ENCODE peak calls at places on chromosomes 11 and 22, in nine cellular contexts. R is D721Med; J is kidney tubule cell; T is activated naive CD8-positive, alpha-beta T cell treated with anti-CD3 and anti-CD28 coated beads for 36 hours; Z is memory B cell; K is stomach; L is NCI-H774; P is mesenchymal stem cell; N is T-helper 2 cell. F is an unnamed sample.

GRCh38 chr22:25120093-25120561 is 79.5 kb upstream of the CRYBB3 start:
- DNase-seq in J (peak), P (no peak), R (no peak), L (no peak), T (no peak), K (peak), Z (no peak), N (no peak), F (no peak)

GRCh38 chr11:114137838-114138237 is 78.3 kb downstream of the ZBTB16 start:
- DNase-seq in L (no peak), P (no peak), R (no peak), N (no peak), T (no peak), J (no peak), Z (no peak), K (no peak), F (no peak)

GRCh38 chr11:17531818-17532131 is 12.4 kb downstream of the USH1C start:
- DNase-seq in K (no peak), Z (no peak), P (no peak), R (no peak), J (peak), T (no peak), N (no peak), L (no peak), F (no peak)

GRCh38 chr11:111429066-111429506 is 50.0 kb upstream of the POU2AF1 start:
- DNase-seq in N (no peak), Z (peak), K (peak), T (peak), L (no peak), J (peak), P (peak), R (no peak), F (peak)

GRCh38 chr22:36454916-36455570 is 26.4 kb downstream of the TXN2 start:
- DNase-seq in J (peak), Z (peak), K (peak), L (peak), N (peak), T (peak), R (peak), P (peak), F (peak)

GRCh38 chr22:49962012-49962750 is 1.6 kb downstream of the PIM3 start:
- DNase-seq in N (peak), T (peak), Z (peak), K (peak), R (no peak), P (peak), J (peak), L (peak), F (peak)

GRCh38 chr22:31343235-31344191 is 2.6 kb downstream of the PATZ1 start:
- DNase-seq in Z (peak), T (peak), R (no peak), L (peak), J (peak), K (peak), N (no peak), P (peak), F (peak)

GRCh38 chr22:45159652-45160462 is 3.9 kb upstream of the NUP50 start:
- DNase-seq in J (peak), N (no peak), R (no peak), Z (no peak), P (peak), L (no peak), T (no peak), K (peak), F (peak)

GRCh38 chr11:112797653-112798293 is 163.4 kb upstream of the NCAM1 start:
- DNase-seq in N (peak), K (peak), R (no peak), J (peak), P (peak), Z (no peak), T (peak), L (peak), F (peak)

GRCh38 chr11:115665345-115665901 is 161.2 kb upstream of the CADM1 start:
- DNase-seq in J (no peak), P (no peak), K (no peak), R (no peak), Z (no peak), N (no peak), L (no peak), T (no peak), F (no peak)

GRCh38 chr11:128105511-128105910 is 481.8 kb downstream of the ETS1 start:
- DNase-seq in P (no peak), N (no peak), Z (no peak), L (no peak), K (no peak), J (no peak), R (no peak), T (no peak), F (no peak)

GRCh38 chr11:72643547-72643946 is 30.7 kb downstream of the PDE2A start:
- DNase-seq in L (no peak), J (peak), Z (no peak), K (no peak), T (peak), R (no peak), N (no peak), P (peak), F (peak)

GRCh38 chr11:109946322-109946846 is 146.8 kb upstream of the ZC3H12C start:
- DNase-seq in L (peak), N (no peak), T (peak), P (peak), Z (peak), R (no peak), J (peak), K (peak), F (peak)

GRCh38 chr11:64224151-64224890 is 1.7 kb downstream of the TRPT1 start:
- DNase-seq in K (no peak), R (no peak), J (peak), N (no peak), P (no peak), Z (no peak), T (no peak), L (no peak), F (peak)

GRCh38 chr11:13884159-13884799 is 78.2 kb upstream of the SPON1 start:
- DNase-seq in Z (no peak), K (no peak), N (no peak), L (no peak), T (no peak), J (peak), R (no peak), P (no peak), F (peak)

GRCh38 chr11:119567667-119568582 is 145.0 kb upstream of the THY1 start:
- DNase-seq in L (peak), K (no peak), R (no peak), P (peak), N (no peak), J (peak), Z (no peak), T (no peak), F (peak)

F was measured in bronchial epithelial cell.